ENCODE peak calls at places on chromosomes 4 and X, in five cellular contexts. I, F, L, W and G are unnamed samples.
A peak's percentile ranks its signal among the peaks of the same experiment; 100 is the strongest.

GRCh38 chr4:154559141-154559841 is 3.5 kb upstream of the FGB start:
- DNase-seq in I (no peak), F (peak; percentile 48), L (no peak), W (no peak), G (no peak)

GRCh38 chr4:1376841-1377605 is 29.2 kb downstream of the NKX1-1 start:
- DNase-seq in I (no peak), F (no peak), L (peak; percentile 10), W (peak; percentile 11), G (no peak)

GRCh38 chrX:13013353-13014110 is 30.9 kb downstream of the FAM9C start:
- DNase-seq in I (no peak), F (no peak), L (no peak), W (no peak), G (no peak)

GRCh38 chr4:3261411-3262207 is 12.7 kb downstream of the MSANTD1 start:
- DNase-seq in I (no peak), F (no peak), L (peak; percentile 9), W (no peak), G (no peak)

GRCh38 chr4:123587983-123588494 is 191.4 kb downstream of the SPRY1 start:
- DNase-seq in I (peak; percentile 79), F (no peak), L (no peak), W (no peak), G (peak; percentile 45)

GRCh38 chr4:185693548-185694215 is 118.3 kb downstream of the SORBS2 start:
- DNase-seq in I (no peak), F (no peak), L (no peak), W (no peak), G (no peak)

GRCh38 chr4:25308761-25309160 is 3.8 kb upstream of the ZCCHC4 start:
- DNase-seq in I (no peak), F (no peak), L (no peak), W (no peak), G (no peak)

GRCh38 chr4:69116645-69117321 is 20.5 kb downstream of the UGT2B7 start:
- DNase-seq in I (no peak), F (no peak), L (no peak), W (no peak), G (no peak)

GRCh38 chr4:101288365-101289145 is 58.8 kb downstream of the PPP3CA start:
- DNase-seq in I (no peak), F (no peak), L (no peak), W (no peak), G (no peak)

GRCh38 chr4:150683775-150684350 is 101.9 kb downstream of the MAB21L2 start:
- DNase-seq in I (no peak), F (no peak), L (no peak), W (no peak), G (no peak)

GRCh38 chr4:11675051-11675800 is 246.5 kb upstream of the HS3ST1 start:
- DNase-seq in I (no peak), F (no peak), L (no peak), W (no peak), G (no peak)

GRCh38 chr4:13159041-13159620 is 325.0 kb downstream of the RAB28 start:
- DNase-seq in I (no peak), F (no peak), L (no peak), W (no peak), G (no peak)

GRCh38 chr4:13162886-13163285 is 321.3 kb downstream of the RAB28 start:
- DNase-seq in I (no peak), F (no peak), L (no peak), W (no peak), G (no peak)

GRCh38 chr4:13164783-13165371 is 319.3 kb downstream of the RAB28 start:
- DNase-seq in I (no peak), F (no peak), L (no peak), W (no peak), G (no peak)

GRCh38 chr4:13166214-13166613 is 317.9 kb downstream of the RAB28 start:
- DNase-seq in I (no peak), F (no peak), L (no peak), W (no peak), G (no peak)

GRCh38 chr4:13160906-13161305 is 323.2 kb downstream of the RAB28 start:
- DNase-seq in I (no peak), F (no peak), L (no peak), W (no peak), G (peak; percentile 23)
- TF ChIP-seq CTCF in I (no peak), F (no peak), L (no peak), W (no peak), G (no peak)

GRCh38 chr4:72828864-72829263 is 240.7 kb downstream of the COX18 start:
- DNase-seq in I (no peak), F (no peak), L (no peak), W (no peak), G (no peak)

GRCh38 chr4:72827968-72828367 is 241.5 kb downstream of the COX18 start:
- DNase-seq in I (no peak), F (no peak), L (no peak), W (no peak), G (no peak)
- H3K4me3 ChIP-seq in I (no peak overlapping the region), F (no peak overlapping the region), L (no peak overlapping the region), W (no peak overlapping the region), G (no peak overlapping the region)

DNA sequence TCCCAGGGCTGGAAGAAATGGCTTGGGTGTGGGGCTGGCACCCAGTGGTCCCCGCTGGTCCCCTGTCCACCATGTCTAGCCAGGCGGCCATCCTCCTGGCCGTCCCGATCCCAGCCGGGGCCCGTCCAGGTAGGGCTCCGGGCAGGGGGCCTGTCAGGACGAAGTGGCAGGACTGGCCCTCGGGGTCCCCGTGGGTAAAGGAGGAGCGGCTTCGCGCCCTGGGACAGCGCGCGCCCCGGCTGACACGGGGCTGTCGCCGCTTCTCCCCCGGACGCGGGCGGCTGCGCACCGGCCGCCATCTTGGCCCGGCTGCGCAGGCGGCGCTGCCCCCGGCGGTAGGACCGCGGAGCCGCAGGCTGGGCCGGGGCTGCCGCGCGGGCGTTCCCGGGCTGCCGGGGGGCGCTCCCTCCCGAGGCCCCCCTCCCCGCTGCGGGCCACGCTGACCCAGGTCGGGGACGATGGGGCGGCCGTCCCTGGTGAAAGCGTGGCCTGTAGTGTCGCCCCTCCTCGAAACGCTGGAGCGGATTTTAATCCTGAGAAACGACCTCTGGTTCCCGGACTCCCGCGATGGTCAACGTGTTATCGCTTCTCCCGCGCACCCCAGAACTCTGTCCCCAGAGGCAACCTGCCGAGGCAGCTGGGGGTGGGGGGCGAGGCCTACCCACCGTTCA is 60.4 kb upstream of the BCOR start:
- DNase-seq in I (no peak), F (no peak), L (no peak), W (no peak), G (no peak)
- H3K27me3 ChIP-seq in I (no peaks in the 10 kb centered on the region), F (no peaks in the 10 kb centered on the region), L (no peaks in the 10 kb centered on the region), W (no peaks in the 10 kb centered on the region), G (peaks cover 34% of the 10 kb centered on the region)

DNA sequence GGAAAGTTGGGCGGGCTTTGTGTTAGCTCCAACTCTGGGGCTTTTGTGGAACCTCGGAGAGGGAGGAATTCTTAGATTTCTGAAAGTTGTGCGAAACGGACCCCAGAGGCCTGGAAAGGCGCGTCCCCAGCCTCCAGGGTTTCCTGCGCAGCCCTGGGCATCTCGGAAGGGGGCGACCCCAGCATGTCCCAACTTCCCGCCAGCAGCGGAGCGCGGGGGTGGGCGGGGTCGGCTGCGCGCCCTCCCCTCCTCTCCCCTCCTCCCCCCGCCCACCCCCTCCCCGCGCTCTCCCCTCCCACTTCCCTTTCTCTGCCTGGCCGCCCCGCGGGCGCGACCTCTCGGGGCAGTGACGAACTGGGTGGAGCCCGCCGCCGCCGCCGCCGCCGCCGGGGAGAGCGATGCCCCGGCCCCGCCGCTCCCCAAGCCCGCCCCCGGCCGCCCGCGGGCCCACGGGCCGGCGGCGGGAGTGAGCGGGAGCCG is 16.8 kb downstream of the PTTG2 start:
- DNase-seq in I (peak; percentile 79), F (peak; percentile 92), L (peak; percentile 84), W (peak; percentile 86), G (no peak)
- TF ChIP-seq CTCF in I (no peak), F (no peak), L (no peak), W (peak; percentile 48), G (no peak)

GRCh38 chr4:21856754-21857153 is 91.8 kb downstream of the KCNIP4 start:
- DNase-seq in I (no peak), F (no peak), L (no peak), W (no peak), G (no peak)
- H3K4me3 ChIP-seq in I (no peak overlapping the region), F (no peak overlapping the region), L (no peak overlapping the region), W (no peak overlapping the region), G (no peak overlapping the region)

DNA sequence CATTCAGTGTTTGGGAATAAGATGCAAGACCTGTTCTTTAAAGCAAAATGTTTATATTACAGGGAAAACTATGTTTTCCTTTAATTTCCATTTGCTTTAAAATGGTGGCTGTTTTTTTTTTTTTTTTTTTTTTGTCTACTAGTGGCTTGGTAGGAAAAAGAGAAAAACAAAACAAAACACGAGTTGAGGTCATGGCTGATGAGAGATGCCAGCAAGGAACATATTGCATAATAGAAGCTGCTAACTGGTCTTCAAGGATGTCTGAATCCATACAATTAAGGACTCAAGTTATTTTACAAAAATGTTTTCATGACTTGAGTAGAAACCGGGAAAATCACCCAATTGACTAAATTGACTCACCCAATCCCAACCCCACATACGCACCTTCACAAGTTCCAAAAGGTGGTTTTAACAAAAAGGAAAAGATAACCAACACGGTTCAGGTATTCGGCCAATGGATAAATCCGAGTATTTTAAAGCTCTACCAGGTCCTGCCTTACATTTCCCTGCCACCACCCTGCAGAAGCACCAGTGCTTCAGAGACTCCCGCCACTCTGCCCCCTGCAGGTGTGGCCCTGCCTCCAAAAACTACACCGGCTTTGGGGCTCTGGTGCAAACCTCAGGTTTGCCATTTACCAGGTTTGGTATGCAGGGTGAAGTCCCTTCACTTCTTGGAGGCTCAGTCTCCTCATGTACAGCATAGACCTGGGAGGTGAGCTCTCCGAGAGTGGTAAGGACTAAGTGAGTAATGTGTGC is 27.1 kb downstream of the PIR start:
- DNase-seq in I (no peak), F (no peak), L (no peak), W (no peak), G (no peak)
- H3K27me3 ChIP-seq in I (no peaks in the 10 kb centered on the region), F (no peaks in the 10 kb centered on the region), L (no peaks in the 10 kb centered on the region), W (no peaks in the 10 kb centered on the region), G (no peaks in the 10 kb centered on the region)

GRCh38 chrX:111098874-111099273 is 2.9 kb downstream of the PAK3 start:
- DNase-seq in I (peak; percentile 8), F (peak; percentile 69), L (no peak), W (peak; percentile 23), G (no peak)

GRCh38 chrX:111101580-111101979 is 5.6 kb downstream of the PAK3 start:
- DNase-seq in I (no peak), F (no peak), L (no peak), W (no peak), G (no peak)

GRCh38 chrX:111103246-111103645 is 7.3 kb downstream of the PAK3 start:
- DNase-seq in I (no peak), F (no peak), L (no peak), W (no peak), G (no peak)

GRCh38 chrX:111102636-111103035 is 6.6 kb downstream of the PAK3 start:
- DNase-seq in I (no peak), F (no peak), L (no peak), W (no peak), G (no peak)

DNA sequence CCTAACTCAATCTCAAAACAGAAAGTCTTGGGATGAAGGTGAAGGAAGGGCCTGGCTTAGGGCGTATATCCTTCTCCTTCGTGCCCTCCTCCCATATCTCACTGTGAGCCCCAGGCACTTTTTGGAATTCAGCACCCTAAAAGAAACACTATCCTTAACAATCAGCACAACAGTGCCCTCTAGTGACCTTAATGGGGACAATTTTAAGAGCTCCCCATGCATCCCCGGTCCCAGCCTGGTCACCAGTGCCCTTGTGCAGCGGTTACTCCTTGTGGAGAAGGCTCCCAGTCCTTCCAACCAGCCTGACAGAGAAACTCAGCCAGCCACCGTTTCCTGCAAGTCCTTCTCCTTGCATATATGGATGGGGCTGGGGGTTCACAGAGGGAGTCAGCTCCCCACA is 4.2 kb downstream of the PAK3 start:
- DNase-seq in I (peak; percentile 13), F (peak; percentile 57), L (no peak), W (no peak), G (no peak)
- TF ChIP-seq CTCF in I (peak; percentile 69), F (peak; percentile 51), L (peak; percentile 28), W (peak; percentile 47), G (peak; percentile 45)